ENCODE peak calls at places on chromosomes 5 and 9, in four cellular contexts. T, L, F and X are unnamed samples.

GRCh38 chr9:124860582-124861341 is 995 bp downstream of the RPL35 start:
- DNase-seq in T (no peak), F (peak), L (no peak), X (no peak)

GRCh38 chr5:23994581-23995370 is 487.4 kb downstream of the PRDM9 start:
- DNase-seq in L (no peak), T (no peak), F (no peak), X (no peak)

GRCh38 chr5:17463653-17464052 is 34.4 kb upstream of the TAF11L2 start:
- DNase-seq in F (no peak), T (no peak), L (no peak), X (no peak)

GRCh38 chr5:169978744-169979143 is 1.6 kb downstream of the INSYN2B start:
- DNase-seq in T (no peak), L (no peak), F (no peak), X (no peak)

GRCh38 chr5:10441992-10442435 is 335 bp downstream of the ROPN1L start:
- DNase-seq in F (no peak), T (no peak), L (no peak), X (no peak)

GRCh38 chr5:2960309-2960708 is 208.8 kb upstream of the IRX2 start:
- DNase-seq in L (no peak), F (no peak), T (no peak), X (no peak)

GRCh38 chr5:61896811-61897210 is 409.2 kb upstream of the KIF2A start:
- DNase-seq in L (no peak), T (no peak), F (no peak), X (no peak)

GRCh38 chr5:168683927-168684295 is 104.7 kb upstream of the PANK3 start:
- DNase-seq in F (no peak), L (no peak), T (no peak), X (no peak)

GRCh38 chr5:71939452-71939932 is 167.8 kb upstream of the MAP1B start:
- DNase-seq in T (no peak), L (no peak), F (no peak), X (peak)

GRCh38 chr5:71943874-71944273 is 163.4 kb upstream of the MAP1B start:
- DNase-seq in F (no peak), L (no peak), T (no peak), X (no peak)

GRCh38 chr5:71937906-71938698 is 169.2 kb upstream of the MAP1B start:
- DNase-seq in L (no peak), F (no peak), T (no peak), X (no peak)

GRCh38 chr5:71938886-71939285 is 168.4 kb upstream of the MAP1B start:
- DNase-seq in T (no peak), L (no peak), F (no peak), X (peak)
- TF ChIP-seq ELK1 in T (no peak), L (no peak), F (no peak), X (no peak)

GRCh38 chr9:71766663-71767062 is 1.6 kb downstream of the CEMIP2 start:
- DNase-seq in L (peak), T (no peak), F (no peak), X (no peak)

GRCh38 chr9:71768388-71769174 is at the start of gene CEMIP2:
- DNase-seq in T (peak), F (peak), L (no peak), X (peak)

GRCh38 chr9:71769175-71770165 is 1.2 kb upstream of the CEMIP2 start:
- DNase-seq in F (peak), T (no peak), L (no peak), X (peak)

GRCh38 chr9:71765693-71766092 is 2.6 kb downstream of the CEMIP2 start:
- DNase-seq in F (no peak), T (peak), L (no peak), X (no peak)

GRCh38 chr9:71767421-71768321 is 642 bp downstream of the CEMIP2 start:
- DNase-seq in F (no peak), L (no peak), T (peak), X (no peak)
- TF ChIP-seq ELK1 in F (no peak), L (no peak), T (no peak), X (no peak)

GRCh38 chr5:79901631-79902030 is 89.4 kb downstream of the MTX3 start:
- DNase-seq in L (no peak), F (no peak), T (no peak), X (no peak)
- TF ChIP-seq ELK1 in L (no peak), F (no peak), T (no peak), X (no peak)

GRCh38 chr9:121568101-121568460 is 68.4 kb upstream of the GGTA1 start:
- DNase-seq in T (no peak), L (no peak), F (no peak), X (no peak)

GRCh38 chr9:121566401-121567141 is 66.9 kb upstream of the GGTA1 start:
- DNase-seq in T (peak), F (no peak), L (no peak), X (no peak)

GRCh38 chr9:121569266-121569648 is 69.6 kb upstream of the GGTA1 start:
- DNase-seq in F (no peak), L (no peak), T (no peak), X (no peak)

GRCh38 chr9:121568541-121569265 is 69.1 kb upstream of the GGTA1 start:
- DNase-seq in F (no peak), T (peak), L (no peak), X (no peak)

GRCh38 chr9:121567142-121568100 is 67.8 kb upstream of the GGTA1 start:
- DNase-seq in F (no peak), T (peak), L (no peak), X (no peak)
- TF ChIP-seq ELK1 in F (no peak), T (no peak), L (no peak), X (no peak)

GRCh38 chr9:112894031-112894430 is 3.4 kb upstream of the SLC46A2 start:
- DNase-seq in L (no peak), F (no peak), T (peak), X (no peak)

GRCh38 chr9:112894699-112895098 is 4.0 kb upstream of the SLC46A2 start:
- DNase-seq in F (no peak), T (no peak), L (no peak), X (no peak)

GRCh38 chr9:112891521-112891920 is 845 bp upstream of the SLC46A2 start:
- DNase-seq in T (no peak), L (no peak), F (no peak), X (no peak)

GRCh38 chr9:112898872-112899281 is 8.2 kb upstream of the SLC46A2 start:
- DNase-seq in T (no peak), L (no peak), F (no peak), X (no peak)

GRCh38 chr9:112896131-112896530 is 5.5 kb upstream of the SLC46A2 start:
- DNase-seq in F (no peak), T (no peak), L (peak), X (no peak)
- TF ChIP-seq ELK1 in F (no peak), T (no peak), L (no peak), X (no peak)